ENCODE peak calls at places on chromosomes 12 and 14, in seven cellular contexts. O is IMR-90, L is transverse colon, S is heart left ventricle, D is suprapubic skin, K is uterus, U is HepG2. E is an unnamed sample. For H3K4me1, the result is how much of the 10 kb centered on the place peaks cover.

GRCh38 chr12:12015073-12015685 is 55.6 kb upstream of the BCL2L14 start:
- DNase-seq in O (no peak), L (no peak), S (no peak), D (no peak), K (no peak), U (no peak), E (peak)

GRCh38 chr12:115320967-115321366 is 637.0 kb upstream of the TBX3 start:
- DNase-seq in O (no peak), L (no peak), S (no peak), D (no peak), K (peak), U (no peak), E (peak)

GRCh38 chr12:59651230-59651920 is 55.5 kb downstream of the SLC16A7 start:
- DNase-seq in O (peak), L (no peak), S (no peak), D (no peak), K (no peak), U (peak), E (peak)

GRCh38 chr12:130916251-130916911 is 37.3 kb upstream of the ADGRD1 start:
- DNase-seq in O (peak), L (peak), S (peak), D (peak), K (peak), U (peak), E (peak)

GRCh38 chr12:43444940-43445564 is 107.0 kb downstream of the ADAMTS20 start:
- DNase-seq in O (peak), L (peak), S (no peak), D (no peak), K (peak), U (peak), E (peak)

GRCh38 chr12:94585624-94586023 is 64.7 kb downstream of the TMCC3 start:
- DNase-seq in O (no peak), L (peak), S (no peak), D (no peak), K (no peak), U (no peak), E (peak)

GRCh38 chr14:94388027-94388895 is at the start of gene SERPINA1:
- DNase-seq in O (peak), L (no peak), S (no peak), D (no peak), K (no peak), U (peak), E (no peak)

GRCh38 chr12:66934289-66934688 is 255.4 kb upstream of the GRIP1 start:
- DNase-seq in O (no peak), L (no peak), S (no peak), D (no peak), K (no peak), U (no peak), E (no peak)

GRCh38 chr12:121805800-121806555 is 2.2 kb downstream of the SETD1B start:
- DNase-seq in O (no peak), L (no peak), S (peak), D (peak), K (no peak), U (no peak), E (peak)

GRCh38 chr12:4719821-4720636 is at the start of gene GALNT8:
- DNase-seq in O (no peak), L (peak), S (no peak), D (no peak), K (no peak), U (no peak), E (no peak)

GRCh38 chr12:65603428-65604351 is 220.6 kb upstream of the HMGA2 start:
- DNase-seq in O (peak), L (peak), S (peak), D (peak), K (peak), U (no peak), E (no peak)

GRCh38 chr12:88247241-88247643 is 105.1 kb downstream of the TMTC3 start:
- DNase-seq in O (peak), L (no peak), S (no peak), D (no peak), K (no peak), U (no peak), E (no peak)

GRCh38 chr14:26841361-26841760 is 243.5 kb upstream of the NOVA1 start:
- DNase-seq in O (no peak), L (no peak), S (no peak), D (no peak), K (no peak), U (no peak), E (no peak)

GRCh38 chr12:125332900-125333299 is 267.7 kb downstream of the AACS start:
- DNase-seq in O (no peak), L (no peak), S (no peak), D (no peak), K (no peak), U (no peak), E (no peak)

GRCh38 chr12:40336573-40337199 is 111.9 kb downstream of the LRRK2 start:
- DNase-seq in O (peak), L (no peak), S (no peak), D (no peak), K (no peak), U (peak), E (no peak)

GRCh38 chr14:85934123-85934885 is 404.4 kb downstream of the FLRT2 start:
- DNase-seq in O (no peak), L (peak), S (peak), D (no peak), K (peak), U (peak), E (peak)

GRCh38 chr14:101823511-101824120 is 62.1 kb downstream of the PPP2R5C start:
- DNase-seq in O (no peak), L (peak), S (no peak), D (no peak), K (peak), U (no peak), E (peak)

GRCh38 chr12:129873458-129873857 is 30.4 kb downstream of the TMEM132D start:
- DNase-seq in O (no peak), L (no peak), S (no peak), D (no peak), K (no peak), U (no peak), E (no peak)

GRCh38 chr12:27778206-27778605 is 1.8 kb upstream of the KLHL42 start:
- DNase-seq in O (no peak), L (no peak), S (no peak), D (no peak), K (no peak), U (no peak), E (no peak)

GRCh38 chr12:57128519-57129247 is 400 bp downstream of the LRP1 start:
- DNase-seq in O (no peak), L (peak), S (no peak), D (no peak), K (no peak), U (no peak), E (no peak)

GRCh38 chr14:61154606-61155005 is 126.5 kb downstream of the TMEM30B start:
- DNase-seq in O (peak), L (no peak), S (no peak), D (no peak), K (no peak), U (no peak), E (no peak)

GRCh38 chr12:40692617-40693502 is 621 bp downstream of the CNTN1 start:
- DNase-seq in O (no peak), L (no peak), S (no peak), D (peak), K (peak), U (no peak), E (peak)

GRCh38 chr12:95548539-95549391 is 2.5 kb downstream of the USP44 start:
- DNase-seq in O (peak), L (peak), S (peak), D (peak), K (peak), U (no peak), E (peak)

GRCh38 chr14:59398841-59399240 is 66.3 kb downstream of the GPR135 start:
- DNase-seq in O (no peak), L (no peak), S (no peak), D (no peak), K (no peak), U (no peak), E (no peak)

GRCh38 chr12:88503344-88503743 is 76.9 kb downstream of the KITLG start:
- DNase-seq in O (no peak), L (no peak), S (no peak), D (no peak), K (no peak), U (no peak), E (no peak)

GRCh38 chr14:73245401-73246325 is 8.4 kb downstream of the PAPLN start:
- DNase-seq in O (no peak), L (peak), S (peak), D (no peak), K (no peak), U (no peak), E (peak)

GRCh38 chr12:32897688-32898573 is 1.4 kb upstream of the PKP2 start:
- DNase-seq in O (no peak), L (no peak), S (no peak), D (no peak), K (no peak), U (no peak), E (no peak)

GRCh38 chr12:27709932-27710591 is 570 bp upstream of the MRPS35 start:
- DNase-seq in O (peak), L (peak), S (no peak), D (no peak), K (peak), U (peak), E (peak)

GRCh38 chr12:30438526-30439120 is 257.0 kb downstream of the IPO8 start:
- DNase-seq in O (no peak), L (no peak), S (no peak), D (no peak), K (no peak), U (no peak), E (no peak)

GRCh38 chr12:77387214-77387613 is 321.8 kb upstream of the E2F7 start:
- DNase-seq in O (no peak), L (no peak), S (no peak), D (no peak), K (no peak), U (no peak), E (no peak)

GRCh38 chr12:15978431-15978950 is 67.4 kb downstream of the DERA start:
- DNase-seq in O (peak), L (no peak), S (no peak), D (no peak), K (no peak), U (no peak), E (no peak)

GRCh38 chr14:77151918-77152588 is 10.5 kb upstream of the ZDHHC22 start:
- DNase-seq in O (peak), L (no peak), S (no peak), D (no peak), K (no peak), U (no peak), E (no peak)

GRCh38 chr12:123113038-123113437 is 37.9 kb downstream of the PITPNM2 start:
- DNase-seq in O (no peak), L (no peak), S (no peak), D (no peak), K (no peak), U (no peak), E (no peak)

GRCh38 chr12:130418261-130418660 is 80.6 kb downstream of the PIWIL1 start:
- DNase-seq in O (no peak), L (no peak), S (no peak), D (no peak), K (no peak), U (no peak), E (no peak)

GRCh38 chr12:116153983-116154382 is 123.5 kb downstream of the MED13L start:
- DNase-seq in O (no peak), L (no peak), S (no peak), D (no peak), K (no peak), U (no peak), E (no peak)

GRCh38 chr14:50338547-50338946 is 26.4 kb downstream of the DMAC2L start:
- DNase-seq in O (no peak), L (no peak), S (no peak), D (no peak), K (no peak), U (no peak), E (no peak)

GRCh38 chr14:24817638-24818053 is 183.7 kb upstream of the GZMB start:
- DNase-seq in O (peak), L (peak), S (no peak), D (no peak), K (no peak), U (no peak), E (no peak)

GRCh38 chr14:24816929-24817637 is 183.1 kb upstream of the GZMB start:
- DNase-seq in O (no peak), L (peak), S (peak), D (no peak), K (no peak), U (peak), E (no peak)

GRCh38 chr14:24818823-24819341 is 184.9 kb upstream of the GZMB start:
- DNase-seq in O (no peak), L (no peak), S (no peak), D (no peak), K (no peak), U (no peak), E (no peak)

GRCh38 chr14:24816011-24816928 is 182.3 kb upstream of the GZMB start:
- DNase-seq in O (peak), L (peak), S (peak), D (no peak), K (no peak), U (peak), E (peak)

GRCh38 chr14:24818054-24818822 is 184.2 kb upstream of the GZMB start:
- DNase-seq in O (no peak), L (peak), S (no peak), D (no peak), K (no peak), U (peak), E (no peak)
- H3K27ac ChIP-seq in O (no peak), L (peak), S (peak), D (no peak), K (peak), U (peak), E (no peak)

GRCh38 chr14:95507174-95507573 is 9.3 kb downstream of the SYNE3 start:
- DNase-seq in O (peak), L (peak), S (peak), D (peak), K (peak), U (no peak), E (peak)
- H3K4me1 ChIP-seq in O (under half), L (under half), S (half or more), D (half or more), K (under half), U (under half), E (half or more)

GRCh38 chr12:19166956-19167355 is 37.4 kb downstream of the PLEKHA5 start:
- DNase-seq in O (no peak), L (no peak), S (no peak), D (no peak), K (no peak), U (no peak), E (no peak)

GRCh38 chr12:19169222-19169621 is 39.7 kb downstream of the PLEKHA5 start:
- DNase-seq in O (no peak), L (no peak), S (no peak), D (no peak), K (no peak), U (no peak), E (no peak)

GRCh38 chr12:19167708-19168107 is 38.2 kb downstream of the PLEKHA5 start:
- DNase-seq in O (no peak), L (no peak), S (no peak), D (no peak), K (no peak), U (no peak), E (no peak)

GRCh38 chr12:19166387-19166786 is 36.9 kb downstream of the PLEKHA5 start:
- DNase-seq in O (no peak), L (no peak), S (no peak), D (no peak), K (no peak), U (no peak), E (no peak)

GRCh38 chr12:19168634-19169033 is 39.1 kb downstream of the PLEKHA5 start:
- DNase-seq in O (no peak), L (no peak), S (no peak), D (no peak), K (no peak), U (no peak), E (no peak)
- TF ChIP-seq POLR2A in O (no peak), L (no peak), S (no peak), D (no peak), K (no peak), U (no peak), E (no peak)

DNA sequence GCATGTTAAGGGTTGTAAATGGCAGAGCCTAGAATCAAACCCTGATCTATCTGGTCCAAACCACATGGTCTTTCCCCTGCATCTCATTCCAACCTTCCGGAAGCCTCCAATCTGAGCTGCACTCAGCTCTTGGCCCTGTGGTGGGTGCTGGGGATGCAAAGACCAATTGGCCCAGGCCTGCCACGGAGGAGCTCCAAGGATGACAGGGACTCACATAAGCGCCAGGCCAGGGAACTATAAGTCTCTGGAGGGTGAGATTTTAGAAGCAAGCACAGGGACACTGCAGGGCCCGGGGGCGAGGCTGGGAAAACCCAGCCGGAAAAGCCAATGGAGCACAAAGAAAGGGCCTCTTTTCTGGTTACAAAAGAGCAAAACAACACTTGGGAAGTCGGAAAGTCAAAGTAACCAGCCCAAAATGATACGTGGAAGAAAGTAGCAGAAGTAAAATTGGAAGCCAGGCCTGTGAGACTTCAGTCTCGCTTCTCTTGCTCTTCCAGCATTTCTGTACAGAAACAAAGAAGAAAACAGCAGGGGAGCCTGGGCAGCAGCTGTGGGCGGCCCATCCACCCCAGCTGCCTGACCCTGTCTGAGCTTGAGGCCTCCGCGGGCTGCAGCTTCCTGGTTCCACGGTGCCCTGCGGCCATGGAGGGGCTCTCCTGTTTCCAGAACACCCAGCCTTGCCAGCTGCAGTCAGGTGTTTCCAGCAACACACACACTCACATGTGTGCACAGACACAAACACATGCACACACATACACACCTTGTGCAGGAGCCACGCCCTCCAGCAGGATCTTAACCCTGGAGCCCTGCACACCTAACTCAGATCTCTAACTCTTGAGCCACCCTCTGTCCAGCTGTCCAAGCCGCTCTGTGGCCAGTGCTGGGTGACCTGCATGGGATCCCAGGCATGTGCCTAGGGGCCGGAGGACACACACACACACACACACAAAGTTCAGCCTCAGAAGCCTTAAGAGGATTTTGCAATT is 178.2 kb downstream of the BCL11B start:
- DNase-seq in O (no peak), L (no peak), S (no peak), D (no peak), K (no peak), U (no peak), E (no peak)
- H3K27ac ChIP-seq in O (no peak), L (no peak), S (no peak), D (peak), K (no peak), U (no peak), E (no peak)

DNA sequence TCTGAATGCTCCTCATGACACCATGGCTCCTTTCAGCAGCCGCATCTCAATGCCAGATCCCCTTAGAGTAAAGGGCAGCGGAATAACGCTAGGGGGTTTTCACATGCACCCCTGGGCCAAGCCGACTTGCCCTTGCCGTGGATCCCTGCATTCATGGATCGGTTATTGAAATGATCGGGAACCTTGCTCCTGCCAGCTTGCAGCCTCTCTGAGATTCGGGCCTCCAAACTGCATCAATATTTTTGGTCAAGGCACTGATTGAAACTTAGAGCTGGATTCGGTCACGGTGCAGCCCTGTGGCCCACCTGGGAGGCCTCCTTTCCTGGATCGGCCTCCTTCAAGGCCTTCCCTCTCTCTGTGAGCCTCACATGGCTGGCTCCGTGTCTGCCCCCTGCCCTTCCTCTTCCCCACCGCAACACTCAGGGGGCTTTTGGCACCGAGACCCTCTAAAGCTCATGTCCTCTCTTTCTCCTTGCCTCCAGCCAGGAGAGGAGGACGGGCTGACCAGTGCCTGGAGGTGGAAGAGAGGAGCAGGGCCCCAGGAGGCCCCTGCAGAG is 1.8 kb downstream of the PTPN6 start:
- DNase-seq in O (no peak), L (no peak), S (no peak), D (no peak), K (no peak), U (no peak), E (no peak)
- H3K4me1 ChIP-seq in O (under half), L (under half), S (half or more), D (under half), K (under half), U (under half), E (under half)

DNA sequence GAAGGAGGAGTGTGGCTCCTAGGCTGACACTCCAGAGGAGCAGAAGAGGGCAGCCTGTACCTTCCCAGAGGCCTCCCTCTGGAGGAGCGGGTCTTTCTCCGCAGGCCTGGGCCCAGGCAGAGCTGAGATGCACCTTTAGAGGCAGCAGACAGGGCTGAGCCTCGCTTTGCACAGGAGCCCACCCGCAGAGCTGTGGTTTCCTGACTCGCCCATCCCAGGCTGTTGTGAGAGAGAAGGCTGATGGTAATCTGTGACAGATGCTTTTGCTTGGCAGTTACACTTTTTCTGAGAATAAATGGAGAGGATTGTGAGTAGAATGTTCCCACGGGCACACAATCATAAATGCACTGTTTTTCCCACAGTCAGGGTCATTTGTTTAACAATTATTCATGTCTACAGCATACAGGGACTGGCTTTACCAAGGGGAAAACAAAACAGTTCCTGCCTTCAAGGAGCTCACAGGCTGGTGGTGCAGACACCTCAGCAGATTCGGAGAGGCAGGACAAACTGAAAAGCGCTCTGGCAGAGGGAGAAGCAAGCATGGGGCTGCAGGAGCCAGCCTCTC is 13.9 kb downstream of the EVL start:
- DNase-seq in O (peak), L (peak), S (no peak), D (no peak), K (no peak), U (no peak), E (no peak)
- TF ChIP-seq POLR2A in O (no peak), L (no peak), S (no peak), D (no peak), K (no peak), U (no peak), E (no peak)